ENCODE peak calls at places on chromosome 3, in six cellular contexts. One of them, this sample, is unnamed.

GRCh38 chr3:53800041-53800440 is 46.2 kb downstream of the CHDH start:
- DNase-seq in spleen: no peak
- DNase-seq in colonic mucosa: no peak
- DNase-seq in psoas muscle: no peak
- DNase-seq in AG09309: no peak
- DNase-seq in cardiac fibroblast: no peak
- DNase-seq in this sample: no peak

GRCh38 chr3:5197022-5197421 is 9.5 kb downstream of the EDEM1 start:
- DNase-seq in spleen: no peak
- DNase-seq in colonic mucosa: no peak
- DNase-seq in psoas muscle: no peak
- DNase-seq in AG09309: no peak
- DNase-seq in cardiac fibroblast: peak; percentile 82
- DNase-seq in this sample: no peak

GRCh38 chr3:67790043-67790442 is 135.6 kb upstream of the SUCLG2 start:
- DNase-seq in spleen: no peak
- DNase-seq in colonic mucosa: peak; percentile 67
- DNase-seq in psoas muscle: no peak
- DNase-seq in AG09309: peak; percentile 10
- DNase-seq in cardiac fibroblast: peak; percentile 73
- DNase-seq in this sample: peak; percentile 83

GRCh38 chr3:12954891-12955650 is 113.7 kb upstream of the RPL32 start:
- DNase-seq in spleen: peak; percentile 94
- DNase-seq in colonic mucosa: peak; percentile 86
- DNase-seq in psoas muscle: peak; percentile 96
- DNase-seq in AG09309: no peak
- DNase-seq in cardiac fibroblast: peak; percentile 22
- DNase-seq in this sample: no peak

GRCh38 chr3:146337991-146338390 is 87.1 kb upstream of the PLSCR4 start:
- DNase-seq in spleen: no peak
- DNase-seq in colonic mucosa: no peak
- DNase-seq in psoas muscle: no peak
- DNase-seq in AG09309: no peak
- DNase-seq in cardiac fibroblast: peak; percentile 21
- DNase-seq in this sample: no peak

GRCh38 chr3:111667621-111668239 is 72.6 kb upstream of the ZBED2 start:
- DNase-seq in spleen: peak; percentile 90
- DNase-seq in colonic mucosa: peak; percentile 48
- DNase-seq in psoas muscle: no peak
- DNase-seq in AG09309: no peak
- DNase-seq in cardiac fibroblast: peak; percentile 47
- DNase-seq in this sample: no peak

GRCh38 chr3:169085827-169086226 is 577.7 kb downstream of the MECOM start:
- DNase-seq in spleen: no peak
- DNase-seq in colonic mucosa: no peak
- DNase-seq in psoas muscle: no peak
- DNase-seq in AG09309: peak; percentile 90
- DNase-seq in cardiac fibroblast: peak; percentile 95
- DNase-seq in this sample: peak; percentile 68

GRCh38 chr3:49454457-49454856 is 15.6 kb upstream of the DAG1 start:
- DNase-seq in spleen: no peak
- DNase-seq in colonic mucosa: no peak
- DNase-seq in psoas muscle: peak; percentile 65
- DNase-seq in AG09309: no peak
- DNase-seq in cardiac fibroblast: no peak
- DNase-seq in this sample: peak; percentile 95

GRCh38 chr3:134743006-134743405 is 52.1 kb upstream of the EPHB1 start:
- DNase-seq in spleen: no peak
- DNase-seq in colonic mucosa: no peak
- DNase-seq in psoas muscle: no peak
- DNase-seq in AG09309: no peak
- DNase-seq in cardiac fibroblast: no peak
- DNase-seq in this sample: no peak

GRCh38 chr3:150627557-150627956 is 24.4 kb downstream of the SELENOT start:
- DNase-seq in spleen: no peak
- DNase-seq in colonic mucosa: no peak
- DNase-seq in psoas muscle: no peak
- DNase-seq in AG09309: no peak
- DNase-seq in cardiac fibroblast: no peak
- DNase-seq in this sample: no peak

GRCh38 chr3:124986153-124987143 is 51.9 kb upstream of the MUC13 start:
- DNase-seq in spleen: no peak
- DNase-seq in colonic mucosa: peak; percentile 70
- DNase-seq in psoas muscle: no peak
- DNase-seq in AG09309: peak; percentile 80
- DNase-seq in cardiac fibroblast: peak; percentile 93
- DNase-seq in this sample: peak; percentile 66

GRCh38 chr3:9815986-9816385 is 5.9 kb downstream of the TTLL3 start:
- DNase-seq in spleen: no peak
- DNase-seq in colonic mucosa: no peak
- DNase-seq in psoas muscle: no peak
- DNase-seq in AG09309: no peak
- DNase-seq in cardiac fibroblast: no peak
- DNase-seq in this sample: no peak

GRCh38 chr3:39718674-39719595 is 90.5 kb upstream of the MYRIP start:
- DNase-seq in spleen: no peak
- DNase-seq in colonic mucosa: no peak
- DNase-seq in psoas muscle: no peak
- DNase-seq in AG09309: peak; percentile 55
- DNase-seq in cardiac fibroblast: peak; percentile 53
- DNase-seq in this sample: no peak

GRCh38 chr3:89740029-89740880 is 632.8 kb downstream of the EPHA3 start:
- DNase-seq in spleen: no peak
- DNase-seq in colonic mucosa: no peak
- DNase-seq in psoas muscle: no peak
- DNase-seq in AG09309: no peak
- DNase-seq in cardiac fibroblast: peak; percentile 1
- DNase-seq in this sample: no peak

GRCh38 chr3:9649791-9650521 is 651 bp downstream of the MTMR14 start:
- DNase-seq in spleen: no peak
- DNase-seq in colonic mucosa: no peak
- DNase-seq in psoas muscle: no peak
- DNase-seq in AG09309: no peak
- DNase-seq in cardiac fibroblast: no peak
- DNase-seq in this sample: peak; percentile 16

DNA sequence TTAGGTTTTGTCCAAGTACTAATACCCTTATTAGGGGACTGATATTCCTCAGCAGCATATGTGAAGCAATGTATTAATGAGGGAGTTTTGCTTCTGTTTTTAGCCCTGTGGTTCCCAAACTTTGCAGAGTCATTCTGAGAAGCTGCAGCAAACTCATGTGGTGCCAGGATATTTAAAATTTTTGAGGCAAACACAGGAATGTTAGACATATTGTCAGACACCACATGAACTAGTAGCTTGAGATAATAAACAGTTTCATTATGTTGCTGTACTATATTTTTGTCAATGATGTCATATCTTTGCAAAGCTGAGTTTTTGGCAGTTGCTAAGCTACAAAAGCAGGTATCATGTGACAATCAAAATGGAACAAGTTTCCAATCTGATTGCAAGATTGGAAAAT is 36.6 kb downstream of the ATP6V1A start:
- DNase-seq in spleen: no peak
- DNase-seq in colonic mucosa: no peak
- DNase-seq in psoas muscle: no peak
- DNase-seq in AG09309: peak; percentile 97
- DNase-seq in cardiac fibroblast: peak; percentile 97
- DNase-seq in this sample: no peak
- TF ChIP-seq CTCF in spleen: no peak
- TF ChIP-seq CTCF in colonic mucosa: no peak
- TF ChIP-seq CTCF in psoas muscle: no peak
- TF ChIP-seq CTCF in AG09309: no peak
- TF ChIP-seq CTCF in cardiac fibroblast: no peak
- TF ChIP-seq CTCF in this sample: no peak

GRCh38 chr3:81349941-81350340 is 411.5 kb downstream of the GBE1 start:
- DNase-seq in spleen: no peak
- DNase-seq in colonic mucosa: no peak
- DNase-seq in psoas muscle: no peak
- DNase-seq in AG09309: no peak
- DNase-seq in cardiac fibroblast: no peak
- DNase-seq in this sample: no peak

GRCh38 chr3:81352867-81353266 is 408.6 kb downstream of the GBE1 start:
- DNase-seq in spleen: no peak
- DNase-seq in colonic mucosa: peak; percentile 20
- DNase-seq in psoas muscle: no peak
- DNase-seq in AG09309: no peak
- DNase-seq in cardiac fibroblast: peak; percentile 77
- DNase-seq in this sample: peak; percentile 64
- TF ChIP-seq CTCF in spleen: no peak
- TF ChIP-seq CTCF in colonic mucosa: no peak
- TF ChIP-seq CTCF in psoas muscle: no peak
- TF ChIP-seq CTCF in AG09309: no peak
- TF ChIP-seq CTCF in cardiac fibroblast: peak; percentile 26
- TF ChIP-seq CTCF in this sample: peak; percentile 46

DNA sequence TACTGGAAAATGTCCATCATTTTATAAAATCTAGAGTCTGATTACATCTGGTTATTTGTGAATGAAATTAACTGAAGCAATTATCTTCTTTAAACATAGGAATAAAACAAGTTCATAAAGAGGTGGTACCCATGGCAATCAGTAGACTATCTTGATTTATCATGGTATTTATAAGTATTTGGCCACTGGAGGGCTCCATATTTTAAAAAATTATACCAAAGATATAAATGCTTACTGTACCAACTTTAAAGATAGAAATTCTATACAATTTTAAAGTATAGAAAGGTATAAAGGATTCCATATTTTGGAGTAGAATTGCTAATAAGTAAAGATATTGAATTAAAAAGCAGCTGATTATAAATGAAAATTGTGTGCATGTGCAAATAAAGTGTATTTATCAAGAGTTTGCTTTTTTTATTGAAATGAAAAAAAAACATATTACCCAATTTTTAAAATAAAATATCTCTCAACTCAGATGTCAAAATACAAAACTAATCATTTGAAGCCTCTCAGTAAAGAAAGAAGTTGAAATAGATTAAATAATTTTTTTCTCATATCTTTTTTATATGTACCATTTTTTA is 105.3 kb downstream of the BBX start:
- DNase-seq in spleen: no peak
- DNase-seq in colonic mucosa: no peak
- DNase-seq in psoas muscle: no peak
- DNase-seq in AG09309: no peak
- DNase-seq in cardiac fibroblast: peak; percentile 22
- DNase-seq in this sample: no peak
- TF ChIP-seq CTCF in spleen: no peak
- TF ChIP-seq CTCF in colonic mucosa: no peak
- TF ChIP-seq CTCF in psoas muscle: no peak
- TF ChIP-seq CTCF in AG09309: no peak
- TF ChIP-seq CTCF in cardiac fibroblast: peak; percentile 11
- TF ChIP-seq CTCF in this sample: peak; percentile 26

GRCh38 chr3:109275702-109276293 is 40.5 kb downstream of the DPPA2 start:
- DNase-seq in spleen: no peak
- DNase-seq in colonic mucosa: peak; percentile 31
- DNase-seq in psoas muscle: no peak
- DNase-seq in AG09309: peak; percentile 1
- DNase-seq in cardiac fibroblast: peak; percentile 55
- DNase-seq in this sample: peak; percentile 85
- TF ChIP-seq CTCF in spleen: no peak
- TF ChIP-seq CTCF in colonic mucosa: peak; percentile 48
- TF ChIP-seq CTCF in psoas muscle: peak; percentile 12
- TF ChIP-seq CTCF in AG09309: peak; percentile 64
- TF ChIP-seq CTCF in cardiac fibroblast: peak; percentile 55
- TF ChIP-seq CTCF in this sample: peak; percentile 95

GRCh38 chr3:462851-463250 is 266.3 kb downstream of the CHL1 start:
- DNase-seq in spleen: no peak
- DNase-seq in colonic mucosa: no peak
- DNase-seq in psoas muscle: no peak
- DNase-seq in AG09309: no peak
- DNase-seq in cardiac fibroblast: no peak
- DNase-seq in this sample: no peak

GRCh38 chr3:464255-464654 is 267.7 kb downstream of the CHL1 start:
- DNase-seq in spleen: no peak
- DNase-seq in colonic mucosa: no peak
- DNase-seq in psoas muscle: no peak
- DNase-seq in AG09309: no peak
- DNase-seq in cardiac fibroblast: no peak
- DNase-seq in this sample: no peak

GRCh38 chr3:463793-464192 is 267.2 kb downstream of the CHL1 start:
- DNase-seq in spleen: no peak
- DNase-seq in colonic mucosa: no peak
- DNase-seq in psoas muscle: no peak
- DNase-seq in AG09309: no peak
- DNase-seq in cardiac fibroblast: no peak
- DNase-seq in this sample: no peak

GRCh38 chr3:473284-473800 is 276.8 kb downstream of the CHL1 start:
- DNase-seq in spleen: no peak
- DNase-seq in colonic mucosa: no peak
- DNase-seq in psoas muscle: no peak
- DNase-seq in AG09309: no peak
- DNase-seq in cardiac fibroblast: no peak
- DNase-seq in this sample: no peak

DNA sequence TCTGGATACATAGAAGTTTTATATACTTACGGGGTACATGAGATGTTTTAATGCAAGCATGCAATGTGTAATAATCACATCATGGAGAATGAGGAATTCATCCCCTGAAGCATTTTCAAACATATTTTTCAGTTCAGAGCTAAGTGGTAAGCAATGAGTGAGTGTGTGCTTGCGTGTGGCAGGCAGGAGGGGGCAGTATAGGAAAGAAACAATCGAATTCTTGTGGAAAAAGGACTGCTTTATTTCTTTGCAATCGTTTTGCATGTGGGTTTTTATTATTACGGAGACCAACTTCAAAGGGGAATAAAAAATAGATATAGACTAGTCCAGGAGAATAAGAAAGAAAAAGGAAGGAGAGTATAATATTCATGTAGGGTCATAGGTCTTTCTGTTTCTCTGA is 271.6 kb downstream of the CHL1 start:
- DNase-seq in spleen: no peak
- DNase-seq in colonic mucosa: no peak
- DNase-seq in psoas muscle: no peak
- DNase-seq in AG09309: no peak
- DNase-seq in cardiac fibroblast: peak; percentile 5
- DNase-seq in this sample: peak; percentile 61
- TF ChIP-seq CTCF in spleen: no peak
- TF ChIP-seq CTCF in colonic mucosa: no peak
- TF ChIP-seq CTCF in psoas muscle: peak; percentile 29
- TF ChIP-seq CTCF in AG09309: no peak
- TF ChIP-seq CTCF in cardiac fibroblast: peak; percentile 40
- TF ChIP-seq CTCF in this sample: peak; percentile 93

GRCh38 chr3:98550833-98551232 is 19.1 kb downstream of the GPR15 start:
- DNase-seq in spleen: no peak
- DNase-seq in colonic mucosa: no peak
- DNase-seq in psoas muscle: no peak
- DNase-seq in AG09309: no peak
- DNase-seq in cardiac fibroblast: no peak
- DNase-seq in this sample: no peak
- TF ChIP-seq CTCF in spleen: no peak
- TF ChIP-seq CTCF in colonic mucosa: no peak
- TF ChIP-seq CTCF in psoas muscle: no peak
- TF ChIP-seq CTCF in AG09309: no peak
- TF ChIP-seq CTCF in cardiac fibroblast: no peak
- TF ChIP-seq CTCF in this sample: no peak

DNA sequence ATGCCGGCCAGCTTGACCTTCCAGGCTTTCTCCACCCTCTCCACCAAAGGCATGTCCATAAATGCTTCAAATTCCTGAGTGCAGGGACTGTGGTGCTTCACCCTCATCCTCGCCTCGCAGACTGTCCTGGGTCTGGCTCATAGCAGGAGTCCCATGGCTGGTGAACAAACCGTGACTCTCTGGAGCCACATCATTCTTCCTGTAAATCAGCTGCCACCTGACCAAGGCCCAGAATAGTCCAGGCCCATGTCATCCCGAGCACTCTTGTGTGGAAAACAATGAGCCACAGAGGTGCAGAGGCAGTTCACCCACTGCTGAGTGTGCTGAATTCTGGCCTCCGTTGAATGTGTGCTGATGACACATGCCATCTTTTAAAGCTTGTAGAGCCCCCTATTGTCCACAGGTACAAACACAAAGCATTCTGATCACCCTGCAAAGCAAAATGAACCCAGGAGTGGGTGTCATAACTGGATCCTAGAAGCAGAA is 68.6 kb downstream of the ABHD5 start:
- DNase-seq in spleen: no peak
- DNase-seq in colonic mucosa: no peak
- DNase-seq in psoas muscle: peak; percentile 39
- DNase-seq in AG09309: no peak
- DNase-seq in cardiac fibroblast: peak; percentile 87
- DNase-seq in this sample: peak; percentile 39
- TF ChIP-seq CTCF in spleen: no peak
- TF ChIP-seq CTCF in colonic mucosa: no peak
- TF ChIP-seq CTCF in psoas muscle: no peak
- TF ChIP-seq CTCF in AG09309: peak; percentile 45
- TF ChIP-seq CTCF in cardiac fibroblast: peak; percentile 37
- TF ChIP-seq CTCF in this sample: peak; percentile 13